ENCODE peak calls at places on chromosomes 16 and 17, in seven cellular contexts. Q, U, H, S, W, Z and B are unnamed samples.

GRCh38 chr16:54526916-54527315 is 240.3 kb upstream of the IRX3 start:
- DNase-seq in Q (no peak), U (no peak), H (no peak), S (no peak), W (peak; percentile 14), Z (no peak), B (no peak)

GRCh38 chr16:2717360-2718263 is 2.4 kb downstream of the PRSS27 start:
- DNase-seq in Q (no peak), U (no peak), H (no peak), S (no peak), W (no peak), Z (no peak), B (no peak)

GRCh38 chr17:55005520-55005919 is 37.0 kb downstream of the STXBP4 start:
- DNase-seq in Q (no peak), U (peak; percentile 6), H (no peak), S (no peak), W (peak; percentile 25), Z (peak; percentile 14), B (no peak)

GRCh38 chr17:2158011-2158410 is 103.1 kb downstream of the HIC1 start:
- DNase-seq in Q (no peak), U (no peak), H (no peak), S (no peak), W (peak; percentile 96), Z (no peak), B (no peak)

GRCh38 chr17:49913226-49914095 is 55.5 kb upstream of the DLX4 start:
- DNase-seq in Q (no peak), U (no peak), H (peak; percentile 83), S (no peak), W (no peak), Z (no peak), B (no peak)

GRCh38 chr17:57215317-57215716 is 41.0 kb upstream of the MSI2 start:
- DNase-seq in Q (no peak), U (no peak), H (peak; percentile 49), S (no peak), W (peak; percentile 79), Z (no peak), B (no peak)

GRCh38 chr17:55898195-55898594 is 147.3 kb downstream of the PCTP start:
- DNase-seq in Q (no peak), U (no peak), H (no peak), S (no peak), W (no peak), Z (no peak), B (no peak)

GRCh38 chr16:495127-495748 is 32.3 kb upstream of the CAPN15 start:
- DNase-seq in Q (no peak), U (peak; percentile 5), H (peak; percentile 35), S (peak; percentile 3), W (peak; percentile 58), Z (peak; percentile 56), B (no peak)

GRCh38 chr16:35449663-35450062 is 1990.3 kb downstream of the TP53TG3F start:
- DNase-seq in Q (no peak), U (no peak), H (no peak), S (no peak), W (no peak), Z (no peak), B (no peak)

GRCh38 chr17:6494239-6494941 is 50.1 kb downstream of the PIMREG start:
- DNase-seq in Q (no peak), U (no peak), H (no peak), S (no peak), W (no peak), Z (no peak), B (no peak)